ENCODE peak calls at places on chromosomes 1 and 21, in nine cellular contexts. N is H1, D is GM12892, L is body of pancreas, I is spleen, C is tibial nerve, B is right lobe of liver, P is NB4, R is esophagus muscularis mucosa. H is an unnamed sample.

GRCh38 chr21:33924079-33924765 is 8.6 kb upstream of the ATP5PO start:
- DNase-seq in D (peak), I (peak), R (peak), P (peak), N (peak), C (peak), L (peak), B (peak), H (peak)

GRCh38 chr1:219304227-219305226 is 130.8 kb downstream of the LYPLAL1 start:
- DNase-seq in B (no peak), L (peak), P (no peak), I (no peak), N (no peak), D (no peak), C (no peak), R (no peak), H (peak)

GRCh38 chr1:18929686-18930085 is 26.8 kb downstream of the IFFO2 start:
- DNase-seq in C (no peak), N (no peak), R (no peak), B (no peak), P (no peak), D (no peak), L (no peak), I (no peak), H (no peak)

GRCh38 chr1:2469103-2469940 is 6.8 kb upstream of the PLCH2 start:
- DNase-seq in P (no peak), I (no peak), R (no peak), D (no peak), C (no peak), N (no peak), L (no peak), B (no peak), H (no peak)

GRCh38 chr1:207495816-207496792 is at the start of gene CR1:
- DNase-seq in B (peak), N (peak), C (peak), P (peak), L (peak), D (peak), R (no peak), I (peak), H (no peak)

GRCh38 chr1:24154215-24154614 is 11.3 kb upstream of the IL22RA1 start:
- DNase-seq in R (no peak), L (no peak), B (peak), N (no peak), C (no peak), D (no peak), I (no peak), P (no peak), H (no peak)

GRCh38 chr1:119713538-119714456 is 2.1 kb downstream of the PHGDH start:
- DNase-seq in I (no peak), C (no peak), L (no peak), N (no peak), P (peak), D (no peak), R (peak), B (no peak), H (no peak)

GRCh38 chr1:243287652-243288051 is 31.8 kb downstream of the SDCCAG8 start:
- DNase-seq in B (no peak), L (no peak), I (no peak), D (no peak), C (no peak), P (peak), R (no peak), N (no peak), H (peak)

GRCh38 chr1:222704260-222704659 is 8.0 kb downstream of the AIDA start:
- DNase-seq in N (no peak), I (no peak), L (no peak), D (no peak), B (no peak), P (no peak), C (no peak), R (no peak), H (no peak)

GRCh38 chr1:222709700-222710153 is 2.6 kb downstream of the AIDA start:
- DNase-seq in D (no peak), R (no peak), B (no peak), P (no peak), I (no peak), L (no peak), N (no peak), C (no peak), H (no peak)

GRCh38 chr1:222711319-222712252 is 705 bp downstream of the AIDA start:
- DNase-seq in D (peak), N (peak), C (peak), L (peak), R (no peak), P (peak), B (peak), I (peak), H (peak)

GRCh38 chr1:222702210-222702609 is 10.1 kb downstream of the AIDA start:
- DNase-seq in L (no peak), D (no peak), P (no peak), R (no peak), C (no peak), I (no peak), B (no peak), N (no peak), H (no peak)

DNA sequence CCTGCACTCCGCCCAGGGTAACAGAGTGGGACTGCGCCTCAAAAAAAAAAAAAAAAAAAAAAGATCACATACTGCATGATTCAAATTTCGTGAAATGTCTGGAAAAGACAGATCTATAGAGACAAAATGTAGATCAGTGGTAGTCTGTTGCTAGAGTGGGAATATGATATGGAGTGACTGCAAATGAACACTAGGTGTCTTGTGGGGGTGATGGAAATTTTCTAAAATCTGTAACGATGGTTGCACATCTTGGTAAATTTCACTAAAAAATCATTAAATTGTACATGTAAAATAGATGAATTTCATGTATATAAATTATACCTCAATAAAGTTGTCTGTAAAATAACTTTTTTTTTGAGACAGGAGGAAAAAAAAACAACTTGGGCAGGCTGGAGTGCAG is 5.5 kb downstream of the AIDA start:
- DNase-seq in P (no peak), I (no peak), D (no peak), C (no peak), R (no peak), B (no peak), L (no peak), N (no peak), H (no peak)
- TF ChIP-seq POLR2A in P (no peak), I (no peak), D (no peak), C (no peak), R (no peak), B (no peak), L (no peak), N (no peak), H (no peak)

DNA sequence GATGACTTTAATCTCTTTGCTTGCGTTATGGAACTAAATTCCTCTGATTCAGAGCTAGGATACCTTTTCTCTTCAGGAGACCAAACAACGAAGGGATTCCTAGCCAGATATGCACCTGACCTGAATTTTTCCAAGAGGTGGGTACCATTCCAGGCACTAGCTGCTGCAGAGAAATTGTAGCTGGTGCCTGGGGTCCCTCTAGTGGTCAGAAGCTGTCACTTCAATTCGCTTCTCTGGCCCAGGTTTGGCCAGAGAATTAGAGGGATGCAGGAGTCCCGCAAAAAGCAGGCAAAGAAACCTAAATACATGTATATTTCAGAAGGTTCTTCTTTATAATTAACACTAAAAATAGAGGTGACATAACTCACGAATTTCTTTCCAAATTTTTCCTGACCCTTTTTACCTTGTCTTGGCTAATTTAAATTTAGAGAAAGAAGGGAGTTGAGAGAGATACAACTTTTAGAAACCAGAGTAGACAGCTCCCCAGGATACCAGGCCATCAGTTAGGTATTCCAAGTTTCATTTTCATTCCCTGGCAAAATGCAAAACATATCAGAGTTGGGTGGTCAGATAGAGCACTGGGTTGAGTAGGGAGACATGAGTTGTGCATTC is 9.6 kb downstream of the ACKR1 start:
- DNase-seq in B (no peak), N (peak), R (peak), I (peak), C (peak), D (no peak), L (peak), P (peak), H (peak)
- TF ChIP-seq POLR2A in B (no peak), N (no peak), R (no peak), I (no peak), C (no peak), D (no peak), L (no peak), P (no peak), H (no peak)

GRCh38 chr1:169105087-169105433 is 1.4 kb upstream of the ATP1B1 start:
- DNase-seq in D (no peak), N (no peak), I (no peak), C (no peak), R (no peak), B (no peak), L (no peak), P (peak), H (no peak)

GRCh38 chr1:169105434-169106094 is 926 bp upstream of the ATP1B1 start:
- DNase-seq in D (peak), L (peak), N (peak), R (no peak), B (peak), I (peak), P (peak), C (no peak), H (peak)

GRCh38 chr1:169106921-169107672 is 607 bp downstream of the ATP1B1 start:
- DNase-seq in C (no peak), P (peak), B (peak), L (peak), N (peak), I (peak), R (no peak), D (no peak), H (no peak)

GRCh38 chr1:169107673-169108160 is 1.2 kb downstream of the ATP1B1 start:
- DNase-seq in R (no peak), N (no peak), C (no peak), D (no peak), B (no peak), L (no peak), P (peak), I (no peak), H (no peak)

GRCh38 chr1:169106095-169106920 is at the start of gene ATP1B1:
- DNase-seq in B (peak), R (no peak), C (peak), D (peak), L (peak), I (peak), N (peak), P (peak), H (peak)
- TF ChIP-seq POLR2A in B (peak), R (peak), C (peak), D (peak), L (peak), I (no peak), N (peak), P (peak), H (peak)

GRCh38 chr1:109282952-109283747 is at the start of gene PSRC1:
- DNase-seq in P (peak), C (peak), I (peak), R (peak), L (peak), B (peak), D (peak), N (peak), H (peak)
- TF ChIP-seq POLR2A in P (peak), C (peak), I (no peak), R (peak), L (peak), B (peak), D (peak), N (peak), H (peak)

H was measured in H54.